ENCODE peak calls at places on chromosomes 11 and 22, in four cellular contexts. F is astrocyte of the spinal cord, Y is NB4, A is Peyer's patch. N is an unnamed sample.

GRCh38 chr22:44901301-44901700 is 108.5 kb downstream of the PHF21B start:
- DNase-seq in A (no peak), F (no peak), Y (peak; percentile 8), N (no peak)

GRCh38 chr11:122910775-122911174 is 28.2 kb downstream of the JHY start:
- DNase-seq in A (no peak), F (peak; percentile 20), Y (peak; percentile 47), N (peak; percentile 16)

GRCh38 chr11:14414470-14415461 is 55.8 kb upstream of the RRAS2 start:
- DNase-seq in F (no peak), Y (no peak), A (no peak), N (no peak)

GRCh38 chr11:127157225-127157624 is 156.7 kb upstream of the KIRREL3 start:
- DNase-seq in A (no peak), F (no peak), Y (peak; percentile 5), N (no peak)

GRCh38 chr22:50665738-50666137 is 6.9 kb upstream of the SHANK3 start:
- DNase-seq in Y (no peak), A (no peak), F (no peak), N (no peak)

GRCh38 chr22:47918276-47918928 is 1156.0 kb downstream of the TBC1D22A start:
- DNase-seq in Y (no peak), F (no peak), A (peak; percentile 57), N (no peak)

GRCh38 chr11:94922675-94923347 is 50.5 kb downstream of the CWC15 start:
- DNase-seq in A (no peak), F (no peak), Y (peak; percentile 38), N (no peak)

GRCh38 chr11:124595302-124595701 is 15.9 kb upstream of the PANX3 start:
- DNase-seq in Y (no peak), A (no peak), F (no peak), N (no peak)

GRCh38 chr11:85748455-85748891 is 62.5 kb downstream of the SYTL2 start:
- DNase-seq in F (no peak), A (no peak), Y (no peak), N (no peak)

GRCh38 chr22:48257690-48258065 is 1495.2 kb downstream of the TBC1D22A start:
- DNase-seq in Y (no peak), A (no peak), F (no peak), N (no peak)

GRCh38 chr11:22192289-22192641 is 620 bp upstream of the ANO5 start:
- DNase-seq in Y (no peak), A (no peak), F (no peak), N (peak; percentile 0)

GRCh38 chr11:124900464-124900863 is 2.8 kb upstream of the ROBO4 start:
- DNase-seq in F (peak; percentile 87), Y (no peak), A (no peak), N (peak; percentile 96)

GRCh38 chr11:12917830-12918229 is 91.3 kb upstream of the RASSF10 start:
- DNase-seq in F (no peak), Y (no peak), A (no peak), N (no peak)

GRCh38 chr11:70556884-70557741 is 158.8 kb downstream of the CTTN start:
- DNase-seq in F (peak; percentile 28), Y (peak; percentile 75), A (no peak), N (no peak)

GRCh38 chr22:20807315-20807752 is 33.4 kb downstream of the SERPIND1 start:
- DNase-seq in Y (peak; percentile 85), A (no peak), F (peak; percentile 78), N (peak; percentile 95)

GRCh38 chr11:101127348-101127698 is 2.3 kb downstream of the PGR start:
- DNase-seq in Y (no peak), A (no peak), F (no peak), N (no peak)

GRCh38 chr11:80473562-80473961 is 1032.7 kb upstream of the TENM4 start:
- DNase-seq in A (no peak), Y (peak; percentile 7), F (no peak), N (no peak)

GRCh38 chr11:75223954-75224643 is 16.5 kb upstream of the TPBGL start:
- DNase-seq in Y (no peak), A (no peak), F (no peak), N (no peak)

GRCh38 chr11:47917643-47918369 is 62.6 kb upstream of the PTPRJ start:
- DNase-seq in A (peak; percentile 74), Y (peak; percentile 73), F (peak; percentile 49), N (peak; percentile 67)

GRCh38 chr11:6413791-6414231 is 5.1 kb downstream of the APBB1 start:
- DNase-seq in F (no peak), Y (no peak), A (no peak), N (peak; percentile 29)

GRCh38 chr22:44550666-44551491 is 52.8 kb upstream of the RTL6 start:
- DNase-seq in Y (peak; percentile 81), F (peak; percentile 47), A (peak; percentile 22), N (peak; percentile 93)

GRCh38 chr11:67594480-67594879 is 10.9 kb downstream of the GSTP1 start:
- DNase-seq in A (no peak), F (no peak), Y (no peak), N (no peak)

GRCh38 chr11:92948116-92948515 is 21.3 kb upstream of the MTNR1B start:
- DNase-seq in Y (no peak), F (no peak), A (no peak), N (no peak)

GRCh38 chr11:120525285-120526085 is 13.9 kb downstream of the GRIK4 start:
- DNase-seq in A (no peak), Y (no peak), F (no peak), N (no peak)

GRCh38 chr11:69007978-69008381 is 5.1 kb downstream of the MRGPRF start:
- DNase-seq in F (no peak), A (no peak), Y (no peak), N (no peak)

GRCh38 chr22:45239378-45240136 is 1.1 kb downstream of the KIAA0930 start:
- DNase-seq in Y (peak; percentile 76), A (no peak), F (no peak), N (no peak)

GRCh38 chr11:120226714-120227113 is 13.2 kb upstream of the POU2F3 start:
- DNase-seq in Y (no peak), F (no peak), A (no peak), N (no peak)

GRCh38 chr22:28381427-28382167 is 298.0 kb downstream of the TTC28 start:
- DNase-seq in A (no peak), F (peak; percentile 49), Y (no peak), N (no peak)

GRCh38 chr11:35618497-35619029 is 303 bp downstream of the FJX1 start:
- DNase-seq in A (no peak), F (no peak), Y (peak; percentile 10), N (peak; percentile 50)

GRCh38 chr11:73335204-73335923 is 27.3 kb downstream of the ARHGEF17 start:
- DNase-seq in F (peak; percentile 84), A (peak; percentile 72), Y (peak; percentile 82), N (peak; percentile 66)

GRCh38 chr22:42994917-42995562 is 19.9 kb downstream of the PACSIN2 start:
- DNase-seq in Y (peak; percentile 95), F (peak; percentile 93), A (no peak), N (peak; percentile 93)

GRCh38 chr22:42992886-42993479 is 22.0 kb downstream of the PACSIN2 start:
- DNase-seq in F (no peak), A (no peak), Y (no peak), N (no peak)

GRCh38 chr22:42992092-42992491 is 22.9 kb downstream of the PACSIN2 start:
- DNase-seq in F (no peak), A (no peak), Y (no peak), N (no peak)

GRCh38 chr22:42994276-42994916 is 20.6 kb downstream of the PACSIN2 start:
- DNase-seq in Y (no peak), F (no peak), A (no peak), N (no peak)

DNA sequence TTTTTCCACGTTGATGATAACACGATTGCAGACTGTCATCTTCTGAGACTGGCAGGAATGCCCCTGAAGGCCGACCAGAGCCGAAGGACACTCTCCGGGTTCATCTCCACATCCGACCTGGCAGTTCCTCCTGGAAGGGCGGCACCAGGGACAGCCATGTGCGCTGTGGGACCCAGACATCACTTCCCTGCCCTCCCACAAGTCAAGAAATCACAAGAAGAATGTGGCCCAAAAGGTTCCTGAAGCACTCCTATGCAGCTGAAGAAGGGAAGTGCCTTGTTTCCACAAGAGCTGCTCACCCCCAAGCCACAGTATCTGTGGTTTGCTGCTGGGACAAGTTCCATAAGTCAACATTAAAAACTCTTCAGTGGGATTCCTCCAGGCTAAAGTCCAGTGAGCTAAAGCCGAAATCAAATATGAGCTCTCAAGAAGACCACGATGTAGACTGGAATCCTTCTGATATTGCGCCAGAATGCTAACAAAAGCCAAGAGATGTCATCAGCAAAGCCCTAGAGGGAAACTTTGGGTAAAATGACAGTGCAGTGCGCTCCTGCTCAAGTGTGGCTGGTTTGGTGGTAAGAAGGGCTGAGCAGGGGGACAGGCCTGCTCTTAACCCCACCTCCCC is 21.2 kb downstream of the PACSIN2 start:
- DNase-seq in F (peak; percentile 48), A (no peak), Y (peak; percentile 80), N (peak; percentile 46)
- H3K4me3 ChIP-seq in F (no peak overlapping the region), A (peak overlapping the region; percentile 31), Y (no peak overlapping the region), N (peak overlapping the region; percentile 13)

GRCh38 chr22:22667966-22668880 is 23.8 kb downstream of the GGTLC2 start:
- DNase-seq in A (peak; percentile 41), F (no peak), Y (no peak), N (no peak)
- H3K4me3 ChIP-seq in A (no peak overlapping the region), F (no peak overlapping the region), Y (no peak overlapping the region), N (no peak overlapping the region)

GRCh38 chr11:8717544-8717875 is 34.9 kb downstream of the RPL27A start:
- DNase-seq in A (no peak), Y (no peak), F (no peak), N (no peak)
- H3K4me3 ChIP-seq in A (no peak overlapping the region), Y (no peak overlapping the region), F (no peak overlapping the region), N (no peak overlapping the region)

GRCh38 chr11:576791-577610 is 731 bp downstream of the PHRF1 start:
- DNase-seq in Y (no peak), A (no peak), F (no peak), N (no peak)

GRCh38 chr11:577611-577894 is 1.3 kb downstream of the PHRF1 start:
- DNase-seq in A (no peak), F (no peak), Y (no peak), N (no peak)

GRCh38 chr11:574632-575323 is 1.5 kb upstream of the PHRF1 start:
- DNase-seq in Y (no peak), A (no peak), F (no peak), N (no peak)

GRCh38 chr11:575324-575995 is 810 bp upstream of the PHRF1 start:
- DNase-seq in A (no peak), F (peak; percentile 12), Y (no peak), N (peak; percentile 33)

GRCh38 chr11:575996-576756 is at the start of gene PHRF1:
- DNase-seq in Y (peak; percentile 92), A (peak; percentile 95), F (peak; percentile 96), N (peak; percentile 92)
- H3K4me3 ChIP-seq in Y (peak within 1 kb of the TSS; percentile 81), A (peak within 1 kb of the TSS; percentile 98), F (peak within 1 kb of the TSS; percentile 80), N (peak within 1 kb of the TSS; percentile 96)

DNA sequence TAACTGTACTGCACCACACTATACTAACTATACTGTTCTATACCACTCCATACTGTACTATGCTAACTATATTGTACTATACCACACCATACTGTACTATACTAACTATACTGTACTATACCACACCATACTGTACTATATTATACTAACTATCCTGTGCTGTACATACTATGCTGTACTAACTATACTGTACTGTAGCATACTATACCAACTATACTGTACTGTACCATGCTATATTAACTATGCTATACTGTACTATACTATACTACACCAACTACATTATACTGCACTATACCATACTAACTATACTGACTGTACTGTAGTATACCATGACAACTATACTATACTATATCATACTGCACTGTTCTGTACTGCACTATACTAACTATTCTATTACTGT is 30.1 kb downstream of the ELF5 start:
- DNase-seq in A (no peak), F (no peak), Y (no peak), N (no peak)
- H3K4me3 ChIP-seq in A (no peak overlapping the region), F (no peak overlapping the region), Y (no peak overlapping the region), N (no peak overlapping the region)

N was measured in foreskin fibroblast.